ENCODE peak calls at places on chromosomes 1 and 21, in six cellular contexts. Q is ACHN; A is HTR-8/SVneo; K is cardiac fibroblast; V is activated T-cell treated with anti-CD3 and anti-CD28 coated beads for 1 hour; R is stimulated activated CD8-positive, alpha-beta memory T cell treated with anti-CD3 and anti-CD28 coated beads, Interleukin-4, amount 100 ng/mL, for 48 hours. C is an unnamed sample.

GRCh38 chr1:202750761-202751160 is 40.5 kb upstream of the SYT2 start:
- DNase-seq in Q (peak; percentile 5), A (no peak), K (no peak), V (no peak), R (no peak), C (no peak)

GRCh38 chr1:52595061-52595460 is 7.1 kb upstream of the GPX7 start:
- DNase-seq in Q (no peak), A (no peak), K (no peak), V (no peak), R (no peak), C (no peak)

GRCh38 chr1:210635108-210635507 is 306.4 kb downstream of the HHAT start:
- DNase-seq in Q (no peak), A (no peak), K (no peak), V (no peak), R (no peak), C (no peak)

GRCh38 chr1:189149547-189150375 is 1327.9 kb downstream of the BRINP3 start:
- DNase-seq in Q (no peak), A (no peak), K (no peak), V (no peak), R (no peak), C (no peak)

GRCh38 chr1:117795792-117796191 is 133.6 kb downstream of the GDAP2 start:
- DNase-seq in Q (no peak), A (no peak), K (no peak), V (no peak), R (no peak), C (no peak)

GRCh38 chr21:34535886-34536285 is 23.9 kb upstream of the KCNE1 start:
- DNase-seq in Q (no peak), A (no peak), K (no peak), V (no peak), R (no peak), C (no peak)

GRCh38 chr21:38337793-38338192 is 81.0 kb downstream of the KCNJ15 start:
- DNase-seq in Q (no peak), A (no peak), K (no peak), V (no peak), R (no peak), C (no peak)

GRCh38 chr1:203225054-203225453 is 4.4 kb downstream of the CHIT1 start:
- DNase-seq in Q (no peak), A (no peak), K (no peak), V (no peak), R (no peak), C (no peak)

GRCh38 chr21:15667010-15667409 is 62.8 kb upstream of the USP25 start:
- DNase-seq in Q (peak; percentile 11), A (peak; percentile 33), K (peak; percentile 85), V (no peak), R (no peak), C (peak; percentile 40)

C was measured in epithelial cell of proximal tubule.